ENCODE peak calls at places on chromosomes 7 and 10, in four cellular contexts. L is WTC11, P is K562, A is HepG2. S is an unnamed sample.

GRCh38 chr7:74203157-74203556 is 6.6 kb upstream of the LAT2 start:
- DNase-seq in L (no peak), P (peak; percentile 51), A (peak; percentile 32), S (peak; percentile 64)

GRCh38 chr10:95208702-95209391 is 14.8 kb downstream of the ACSM6 start:
- DNase-seq in L (no peak), P (peak; percentile 9), A (no peak), S (peak; percentile 37)

GRCh38 chr10:14142631-14143270 is 188.0 kb downstream of the FRMD4A start:
- DNase-seq in L (no peak), P (no peak), A (no peak), S (no peak)

GRCh38 chr10:106996510-106996909 is 168.0 kb downstream of the SORCS1 start:
- DNase-seq in L (no peak), P (peak; percentile 48), A (no peak), S (peak; percentile 60)

GRCh38 chr10:132593900-132594876 is 56.6 kb downstream of the INPP5A start:
- DNase-seq in L (no peak), P (no peak), A (no peak), S (no peak)

GRCh38 chr10:33333260-33334169 is 952 bp downstream of the NRP1 start:
- DNase-seq in L (no peak), P (no peak), A (no peak), S (no peak)

GRCh38 chr10:2978574-2979266 is 88.6 kb upstream of the PFKP start:
- DNase-seq in L (no peak), P (no peak), A (no peak), S (no peak)

GRCh38 chr7:2497500-2498336 is 21.5 kb upstream of the GRIFIN start:
- DNase-seq in L (no peak), P (no peak), A (no peak), S (no peak)

GRCh38 chr7:45092100-45092930 is 3.5 kb upstream of the NACAD start:
- DNase-seq in L (no peak), P (peak; percentile 43), A (no peak), S (peak; percentile 8)

GRCh38 chr10:30160431-30160982 is 101.1 kb upstream of the JCAD start:
- DNase-seq in L (no peak), P (peak; percentile 71), A (no peak), S (no peak)

GRCh38 chr7:87057210-87057609 is 2.2 kb downstream of the ELAPOR2 start:
- DNase-seq in L (no peak), P (peak; percentile 30), A (no peak), S (no peak)

GRCh38 chr10:11345224-11346054 is 266.0 kb downstream of the USP6NL start:
- DNase-seq in L (peak; percentile 43), P (no peak), A (peak; percentile 4), S (no peak)

GRCh38 chr10:11341253-11341652 is 270.2 kb downstream of the USP6NL start:
- DNase-seq in L (no peak), P (no peak), A (no peak), S (no peak)

GRCh38 chr10:11344081-11344480 is 267.4 kb downstream of the USP6NL start:
- DNase-seq in L (no peak), P (no peak), A (no peak), S (no peak)

GRCh38 chr10:11339660-11340059 is 271.8 kb downstream of the USP6NL start:
- DNase-seq in L (no peak), P (no peak), A (no peak), S (no peak)

GRCh38 chr10:11344550-11344949 is 266.9 kb downstream of the USP6NL start:
- DNase-seq in L (no peak), P (no peak), A (no peak), S (no peak)
- TF ChIP-seq FOXJ3 in L (no peak), P (no peak), A (no peak), S (no peak)

DNA sequence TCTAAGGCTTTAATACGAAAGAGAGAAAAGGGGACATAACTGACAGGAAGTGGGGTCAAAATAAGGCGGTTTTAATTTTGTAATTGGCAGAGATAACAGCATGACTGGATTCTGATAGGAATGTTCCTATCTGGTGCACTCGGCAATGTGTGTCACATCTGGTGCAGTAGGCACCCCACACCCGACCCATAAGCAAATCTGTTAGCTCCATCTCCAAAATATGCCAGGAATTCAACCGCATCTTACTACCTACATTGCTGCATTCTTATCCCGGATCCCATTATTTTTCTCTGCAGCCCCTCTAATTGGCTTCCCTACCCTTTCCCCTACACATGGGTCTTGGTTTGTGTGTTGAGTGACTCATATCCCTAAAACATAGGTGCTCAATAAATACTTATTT is 19.1 kb upstream of the GALNT11 start:
- DNase-seq in L (no peak), P (no peak), A (no peak), S (no peak)
- TF ChIP-seq FOXJ3 in L (no peak), P (no peak), A (no peak), S (no peak)

GRCh38 chr7:147858421-147858820 is 732.1 kb upstream of the C7orf33 start:
- DNase-seq in L (no peak), P (no peak), A (no peak), S (no peak)
- TF ChIP-seq FOXJ3 in L (no peak), P (no peak), A (no peak), S (no peak)

DNA sequence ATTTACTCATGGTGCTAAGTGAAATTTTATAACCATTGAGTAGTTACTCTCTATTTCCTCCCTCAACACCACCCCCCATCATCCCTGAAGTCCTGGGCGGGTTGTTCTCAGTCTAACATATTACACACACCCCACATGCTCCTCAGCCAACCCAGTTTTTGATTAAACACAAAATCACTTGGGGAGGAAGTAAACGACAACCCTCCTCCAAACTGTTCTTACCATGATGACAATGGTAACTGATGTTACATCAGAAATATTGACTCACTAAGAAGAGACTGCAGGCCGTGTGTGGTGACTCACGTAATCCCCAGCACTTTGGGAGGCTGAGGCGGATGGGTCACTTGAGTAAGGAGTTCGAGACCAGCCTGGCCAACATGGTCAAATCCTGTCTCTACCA is 44.2 kb downstream of the RAB11FIP2 start:
- DNase-seq in L (no peak), P (no peak), A (no peak), S (no peak)
- TF ChIP-seq FOXJ3 in L (no peak), P (no peak), A (no peak), S (no peak)

GRCh38 chr7:1211611-1212010 is 21.1 kb upstream of the UNCX start:
- DNase-seq in L (no peak), P (no peak), A (no peak), S (peak; percentile 45)

GRCh38 chr7:1214516-1214915 is 18.2 kb upstream of the UNCX start:
- DNase-seq in L (no peak), P (no peak), A (no peak), S (peak; percentile 39)

GRCh38 chr7:1210321-1210978 is 22.2 kb upstream of the UNCX start:
- DNase-seq in L (no peak), P (no peak), A (no peak), S (peak; percentile 64)

GRCh38 chr7:1209097-1209496 is 23.6 kb upstream of the UNCX start:
- DNase-seq in L (no peak), P (no peak), A (no peak), S (no peak)

DNA sequence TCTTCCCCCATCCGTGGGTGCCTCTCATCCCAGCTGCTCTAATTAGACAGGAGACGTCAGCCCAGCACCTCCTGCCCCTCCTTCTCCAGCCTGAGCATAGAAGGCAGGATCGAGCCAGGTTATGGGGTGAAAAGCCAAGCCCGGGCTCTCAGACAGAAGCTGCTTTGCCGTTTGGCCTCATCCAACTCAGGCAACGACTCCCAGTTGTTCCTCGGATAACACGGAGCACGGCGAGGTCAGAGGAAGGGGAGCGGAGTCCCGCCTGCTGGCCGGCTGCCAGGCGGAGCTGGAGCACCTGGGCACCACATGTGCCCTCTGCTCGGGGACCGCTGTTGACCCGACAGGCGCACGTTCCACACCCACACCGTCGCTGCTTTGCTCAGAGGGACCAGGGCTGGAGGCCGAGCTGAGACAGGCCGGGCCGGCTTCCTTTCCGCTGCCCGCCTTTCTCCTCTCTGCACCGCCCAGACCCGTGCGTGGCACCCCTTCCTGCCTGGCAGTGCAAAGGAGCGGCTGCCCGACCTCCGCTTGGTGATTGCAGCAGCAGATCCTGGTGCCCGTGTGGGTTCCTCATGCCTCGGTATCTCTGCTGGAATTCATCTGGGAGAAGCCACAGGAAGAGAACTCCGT is 21.6 kb upstream of the UNCX start:
- DNase-seq in L (no peak), P (no peak), A (no peak), S (peak; percentile 84)
- TF ChIP-seq FOXJ3 in L (no peak), P (no peak), A (no peak), S (no peak)

DNA sequence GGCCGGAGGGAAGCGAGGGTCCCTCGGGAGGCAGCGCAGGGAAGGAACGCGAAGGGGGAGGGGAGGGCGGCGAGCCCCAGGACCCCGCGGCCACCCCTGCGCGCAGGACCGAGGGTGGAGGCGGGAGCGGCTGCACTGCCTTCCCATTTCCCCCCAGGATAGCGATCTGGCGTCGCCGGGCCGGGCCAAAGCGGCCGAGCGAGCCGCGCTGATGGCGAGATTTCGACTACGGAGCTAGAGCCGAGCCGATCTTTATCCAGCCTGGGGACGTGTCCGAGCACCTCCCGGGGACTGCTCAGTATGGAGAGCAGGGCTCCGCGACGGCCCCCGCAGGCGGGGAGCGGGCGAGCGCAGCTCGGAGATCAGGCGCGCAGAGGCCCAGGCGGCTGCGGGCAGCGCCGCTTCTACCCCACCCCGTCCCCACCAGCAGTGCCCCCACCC is 590 bp upstream of the CRTAC1 start:
- DNase-seq in L (peak; percentile 53), P (no peak), A (no peak), S (peak; percentile 88)
- TF ChIP-seq FOXJ3 in L (no peak), P (no peak), A (no peak), S (no peak)

GRCh38 chr7:155423337-155424285 is 34.3 kb upstream of the EN2 start:
- DNase-seq in L (no peak), P (no peak), A (no peak), S (no peak)

GRCh38 chr7:155420116-155420515 is 37.8 kb upstream of the EN2 start:
- DNase-seq in L (no peak), P (no peak), A (no peak), S (no peak)

GRCh38 chr7:155424301-155425010 is 33.5 kb upstream of the EN2 start:
- DNase-seq in L (no peak), P (no peak), A (no peak), S (no peak)

GRCh38 chr7:155422599-155423336 is 35.2 kb upstream of the EN2 start:
- DNase-seq in L (no peak), P (no peak), A (no peak), S (no peak)

DNA sequence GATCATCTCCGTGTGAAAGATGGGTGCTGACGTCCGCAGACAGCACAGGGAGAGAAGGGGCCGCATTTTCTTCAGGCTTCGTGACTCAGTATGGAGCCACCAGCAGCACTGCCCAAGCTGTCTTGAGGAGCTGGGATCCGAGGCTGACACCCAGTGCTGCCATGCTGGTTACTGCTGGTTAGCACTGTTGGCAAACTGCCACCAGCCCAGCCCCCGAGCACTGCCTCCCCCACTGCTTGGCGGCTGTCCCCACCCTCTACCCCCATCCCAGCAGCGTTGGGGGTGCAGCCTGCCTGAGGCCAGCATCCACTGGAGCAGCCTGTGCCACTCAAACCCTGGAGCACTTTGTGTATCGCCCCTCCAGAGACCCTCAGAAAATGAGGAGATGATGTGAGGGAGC is 35.8 kb upstream of the EN2 start:
- DNase-seq in L (no peak), P (no peak), A (no peak), S (no peak)
- TF ChIP-seq FOXJ3 in L (no peak), P (no peak), A (no peak), S (no peak)

GRCh38 chr7:23696916-23697441 is 13.0 kb upstream of the STK31 start:
- DNase-seq in L (peak; percentile 85), P (peak; percentile 78), A (peak; percentile 58), S (peak; percentile 61)
- TF ChIP-seq FOXJ3 in L (no peak), P (no peak), A (no peak), S (no peak)

DNA sequence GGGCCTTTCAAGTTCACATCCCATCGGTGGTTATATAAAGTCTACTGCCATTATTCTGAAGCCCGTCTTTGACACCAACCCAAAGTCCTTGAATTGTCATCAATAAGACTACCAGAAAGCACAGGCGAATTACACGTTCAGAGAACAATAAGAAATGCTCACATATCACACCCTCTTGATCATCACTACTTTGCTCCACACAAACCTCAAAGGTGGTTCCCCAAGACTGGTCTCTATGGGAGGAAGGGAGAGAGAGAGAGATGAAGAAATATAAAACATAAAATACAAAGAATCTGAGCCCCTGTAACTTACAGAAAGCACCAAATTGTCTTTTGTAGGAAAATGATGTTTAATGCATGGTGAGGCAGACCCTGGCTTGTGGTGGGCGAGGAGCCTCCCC is 4.4 kb downstream of the HIPK2 start:
- DNase-seq in L (no peak), P (no peak), A (no peak), S (no peak)
- TF ChIP-seq FOXJ3 in L (no peak), P (no peak), A (no peak), S (no peak)

S was measured in SK-N-SH.